ENCODE peak calls at places on chromosomes 4 and X, in five cellular contexts. Q, L, F, P and J are unnamed samples.

GRCh38 chrX:37912286-37912685 is 64.9 kb upstream of the DYNLT3 start:
- DNase-seq in P (no peak), F (no peak), L (no peak), Q (no peak), J (no peak)

GRCh38 chr4:53702334-53703266 is 111.3 kb upstream of the LNX1 start:
- DNase-seq in Q (peak; percentile 55), P (no peak), L (peak; percentile 70), F (peak; percentile 77), J (peak; percentile 82)

GRCh38 chr4:138409670-138410069 is 167.5 kb upstream of the SLC7A11 start:
- DNase-seq in Q (no peak), L (no peak), P (no peak), F (no peak), J (no peak)

GRCh38 chrX:78997870-78998558 is 52.8 kb downstream of the P2RY10 start:
- DNase-seq in L (no peak), P (no peak), F (no peak), Q (no peak), J (peak; percentile 42)

GRCh38 chr4:5810770-5811430 is 82.0 kb downstream of the CRMP1 start:
- DNase-seq in P (no peak), F (no peak), L (no peak), Q (no peak), J (peak; percentile 17)

GRCh38 chrX:40146471-40147398 is 49.0 kb upstream of the BCOR start:
- DNase-seq in Q (no peak), P (no peak), F (peak; percentile 46), L (no peak), J (no peak)

GRCh38 chr4:53920116-53920515 is 144.3 kb downstream of the CHIC2 start:
- DNase-seq in Q (no peak), P (no peak), L (no peak), F (no peak), J (no peak)

GRCh38 chrX:30992381-30992904 is 79.4 kb downstream of the FTHL17 start:
- DNase-seq in P (no peak), F (no peak), Q (no peak), L (no peak), J (no peak)

GRCh38 chr4:156968479-156968984 is 3.1 kb downstream of the PDGFC start:
- DNase-seq in L (peak; percentile 67), P (peak; percentile 54), F (peak; percentile 85), Q (peak; percentile 71), J (peak; percentile 81)

GRCh38 chrX:39487166-39488006 is 610.4 kb downstream of the BCOR start:
- DNase-seq in L (no peak), F (no peak), Q (no peak), P (no peak), J (no peak)

GRCh38 chr4:57190651-57191481 is 80.7 kb upstream of the IGFBP7 start:
- DNase-seq in P (peak; percentile 47), L (peak; percentile 49), Q (no peak), F (peak; percentile 13), J (no peak)

GRCh38 chr4:55609393-55609821 is 17.4 kb upstream of the PDCL2 start:
- DNase-seq in L (no peak), Q (no peak), F (peak; percentile 2), P (no peak), J (no peak)

GRCh38 chrX:48540015-48540350 is 469 bp downstream of the TBC1D25 start:
- DNase-seq in P (peak; percentile 30), F (peak; percentile 14), Q (no peak), L (no peak), J (peak; percentile 48)

GRCh38 chrX:79081895-79082512 is 62.5 kb upstream of the GPR174 start:
- DNase-seq in P (peak; percentile 14), F (peak; percentile 4), L (peak; percentile 22), Q (no peak), J (no peak)

GRCh38 chr4:129641179-129641578 is 545.2 kb downstream of the C4orf33 start:
- DNase-seq in Q (peak; percentile 50), F (peak; percentile 22), P (peak; percentile 3), L (peak; percentile 44), J (no peak)

GRCh38 chrX:45351478-45351877 is 150.8 kb upstream of the DIPK2B start:
- DNase-seq in Q (no peak), F (peak; percentile 69), L (no peak), P (no peak), J (no peak)

GRCh38 chr4:86935499-86935832 is 655 bp downstream of the AFF1 start:
- DNase-seq in Q (peak; percentile 37), P (peak; percentile 14), L (no peak), F (no peak), J (peak; percentile 56)

GRCh38 chrX:675896-676295 is 45.3 kb downstream of the SHOX start:
- DNase-seq in P (peak; percentile 30), Q (no peak), F (no peak), L (no peak), J (no peak)

GRCh38 chr4:111699163-111699562 is 446.1 kb upstream of the FAM241A start:
- DNase-seq in L (no peak), Q (no peak), F (no peak), P (no peak), J (no peak)

GRCh38 chrX:45006002-45006800 is 133.2 kb downstream of the KDM6A start:
- DNase-seq in P (no peak), Q (no peak), F (peak; percentile 29), L (peak; percentile 53), J (peak; percentile 53)

GRCh38 chrX:12794654-12795053 is 3.4 kb downstream of the PRPS2 start:
- DNase-seq in F (no peak), Q (no peak), L (no peak), P (no peak), J (no peak)

GRCh38 chr4:173503330-173504180 is 26.5 kb downstream of the HAND2 start:
- DNase-seq in F (no peak), P (no peak), Q (no peak), L (no peak), J (no peak)

GRCh38 chrX:113195949-113196348 is 355.3 kb upstream of the AMOT start:
- DNase-seq in L (no peak), Q (no peak), F (no peak), P (no peak), J (no peak)

GRCh38 chr4:88730811-88731210 is 33.2 kb upstream of the NAP1L5 start:
- DNase-seq in P (no peak), F (no peak), L (no peak), Q (no peak), J (no peak)

DNA sequence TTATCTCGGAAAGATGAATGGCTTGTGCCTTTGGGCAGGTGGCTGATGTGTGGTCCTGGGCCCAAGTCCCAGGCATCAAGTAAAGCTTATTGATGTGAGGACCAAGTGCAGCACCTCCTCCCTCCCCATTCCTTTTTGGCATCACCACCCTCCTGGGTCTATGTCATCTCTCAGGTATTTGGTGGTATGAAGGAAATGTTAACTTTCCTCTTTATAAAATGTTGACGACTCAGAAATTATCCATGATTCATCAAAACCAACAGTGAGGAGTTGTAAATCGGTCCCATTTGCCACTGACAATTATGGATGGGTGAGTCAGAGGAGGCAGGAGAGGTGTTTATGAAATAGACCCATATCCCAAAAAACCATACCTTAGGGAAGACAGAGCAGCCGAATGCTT is 229.4 kb upstream of the GATB start:
- DNase-seq in P (no peak), Q (no peak), F (peak; percentile 41), L (peak; percentile 8), J (no peak)
- H3K27ac ChIP-seq in P (no peak overlapping the region), Q (no peak overlapping the region), F (no peak overlapping the region), L (no peak overlapping the region), J (no peak overlapping the region)

GRCh38 chr4:14155803-14156202 is 528.3 kb upstream of the BOD1L1 start:
- DNase-seq in L (no peak), P (no peak), Q (no peak), F (peak; percentile 8), J (no peak)

GRCh38 chr4:14152834-14153519 is 525.5 kb upstream of the BOD1L1 start:
- DNase-seq in P (no peak), Q (no peak), L (no peak), F (no peak), J (no peak)

GRCh38 chr4:14157262-14157661 is 529.7 kb upstream of the BOD1L1 start:
- DNase-seq in Q (no peak), L (no peak), F (no peak), P (no peak), J (no peak)
- H3K9me3 ChIP-seq in Q (no peaks in the 10 kb centered on the region), L (no peaks in the 10 kb centered on the region), F (no peaks in the 10 kb centered on the region), P (no peaks in the 10 kb centered on the region), J (no peaks in the 10 kb centered on the region)

GRCh38 chr4:32858971-32859370 is 2138.8 kb downstream of the PCDH7 start:
- DNase-seq in L (peak; percentile 29), P (no peak), F (peak; percentile 31), Q (no peak), J (no peak)

DNA sequence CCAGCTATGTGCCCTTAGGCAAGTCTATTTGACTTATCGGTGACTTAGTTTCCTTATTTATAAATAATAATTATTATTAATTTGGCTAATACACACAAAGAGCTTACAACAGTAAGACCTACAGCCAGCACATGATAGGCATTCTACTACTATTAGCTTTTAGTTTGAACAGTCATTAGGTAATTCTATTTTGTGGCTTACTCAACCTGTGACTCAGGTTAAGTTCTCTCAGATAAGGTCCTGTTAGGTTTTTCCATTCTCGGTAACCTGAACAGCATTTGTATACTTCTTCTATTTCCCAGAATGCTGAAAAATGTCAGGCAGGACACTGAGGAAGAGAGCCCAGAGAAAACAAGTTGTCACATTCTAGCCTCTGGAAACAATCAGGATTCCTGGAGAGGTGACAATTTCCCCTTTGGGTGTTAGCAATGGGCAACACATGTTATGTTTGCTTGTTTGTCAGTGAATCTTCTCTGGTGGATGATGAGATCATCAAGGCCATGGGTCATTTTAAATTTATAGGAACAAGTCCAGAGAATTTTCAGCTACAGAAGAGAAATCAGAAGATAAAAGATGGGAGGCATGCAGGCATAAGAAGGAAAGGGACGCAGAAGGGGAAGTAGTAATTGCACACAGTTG is 2144.7 kb downstream of the PCDH7 start:
- DNase-seq in F (no peak), Q (no peak), L (no peak), P (no peak), J (no peak)
- H3K4me1 ChIP-seq in F (no peaks in the 10 kb centered on the region), Q (no peaks in the 10 kb centered on the region), L (no peaks in the 10 kb centered on the region), P (no peaks in the 10 kb centered on the region), J (no peaks in the 10 kb centered on the region)

GRCh38 chr4:105627620-105628019 is 75.2 kb downstream of the ARHGEF38 start:
- DNase-seq in L (no peak), F (no peak), P (no peak), Q (no peak), J (no peak)

GRCh38 chr4:105631818-105632400 is 76.6 kb downstream of the INTS12 start:
- DNase-seq in P (no peak), L (no peak), F (no peak), Q (no peak), J (no peak)

GRCh38 chr4:105632599-105632998 is 75.9 kb downstream of the INTS12 start:
- DNase-seq in F (no peak), L (no peak), Q (no peak), P (no peak), J (no peak)

GRCh38 chr4:105633241-105633640 is 75.2 kb downstream of the INTS12 start:
- DNase-seq in P (no peak), L (no peak), Q (no peak), F (no peak), J (no peak)

GRCh38 chr4:105630670-105631655 is 77.5 kb downstream of the INTS12 start:
- DNase-seq in P (no peak), Q (no peak), F (no peak), L (no peak), J (no peak)
- H3K27ac ChIP-seq in P (no peak overlapping the region), Q (no peak overlapping the region), F (no peak overlapping the region), L (no peak overlapping the region), J (no peak overlapping the region)